ENCODE peak calls at places on chromosomes 3 and 15, in four cellular contexts. P is GM10248; Y is stimulated activated naive CD8-positive, alpha-beta T cell treated with anti-CD3 and anti-CD28 coated beads, Interleukin-15, amount 100 ng/mL, for 72 hours; O is breast epithelium. K is an unnamed sample.
A peak's percentile ranks its signal among the peaks of the same experiment; 100 is the strongest.

GRCh38 chr3:53842436-53843194 is 3.6 kb downstream of the CHDH start:
- DNase-seq in P (no peak), Y (no peak), O (peak; percentile 85), K (peak; percentile 84)

GRCh38 chr3:140053011-140053702 is 118.2 kb downstream of the CLSTN2 start:
- DNase-seq in P (no peak), Y (no peak), O (no peak), K (no peak)

GRCh38 chr3:171115667-171116066 is 89.1 kb upstream of the SLC2A2 start:
- DNase-seq in P (no peak), Y (no peak), O (no peak), K (no peak)

GRCh38 chr15:70584838-70585706 is 178.3 kb downstream of the UACA start:
- DNase-seq in P (no peak), Y (peak; percentile 41), O (no peak), K (no peak)

GRCh38 chr15:68789041-68789920 is 31.4 kb downstream of the ANP32A start:
- DNase-seq in P (no peak), Y (no peak), O (peak; percentile 59), K (no peak)

GRCh38 chr15:26679927-26680326 is 92.9 kb downstream of the GABRB3 start:
- DNase-seq in P (no peak), Y (no peak), O (no peak), K (no peak)

GRCh38 chr3:171679011-171679492 is 131.2 kb downstream of the PLD1 start:
- DNase-seq in P (no peak), Y (no peak), O (no peak), K (no peak)

GRCh38 chr3:159762981-159763465 is 225.6 kb upstream of the IL12A start:
- DNase-seq in P (peak; percentile 46), Y (no peak), O (no peak), K (peak; percentile 56)

GRCh38 chr3:33054100-33055097 is 42.5 kb downstream of the GLB1 start:
- DNase-seq in P (no peak), Y (no peak), O (no peak), K (no peak)

GRCh38 chr3:55622116-55622515 is 135.0 kb upstream of the WNT5A start:
- DNase-seq in P (no peak), Y (no peak), O (no peak), K (no peak)

GRCh38 chr3:10521772-10522441 is 16.5 kb upstream of the ATP2B2 start:
- DNase-seq in P (no peak), Y (no peak), O (no peak), K (peak; percentile 1)

GRCh38 chr3:185959609-185960517 is 22.0 kb upstream of the TRA2B start:
- DNase-seq in P (no peak), Y (no peak), O (no peak), K (no peak)

GRCh38 chr15:33699691-33700447 is 268.4 kb upstream of the CHRM5 start:
- DNase-seq in P (no peak), Y (no peak), O (no peak), K (no peak)

GRCh38 chr3:174253221-174253620 is 605.9 kb upstream of the NAALADL2 start:
- DNase-seq in P (no peak), Y (no peak), O (no peak), K (no peak)

GRCh38 chr15:28960979-28961378 is 75.2 kb downstream of the APBA2 start:
- DNase-seq in P (no peak), Y (no peak), O (no peak), K (no peak)

GRCh38 chr3:14224895-14225294 is 46.3 kb downstream of the LSM3 start:
- DNase-seq in P (no peak), Y (no peak), O (no peak), K (no peak)

GRCh38 chr3:196842567-196843434 is 24.9 kb upstream of the SENP5 start:
- DNase-seq in P (no peak), Y (no peak), O (no peak), K (no peak)

GRCh38 chr15:40082195-40082868 is 26.3 kb downstream of the BMF start:
- DNase-seq in P (no peak), Y (no peak), O (no peak), K (no peak)

GRCh38 chr15:28931828-28932227 is 46.1 kb downstream of the APBA2 start:
- DNase-seq in P (no peak), Y (no peak), O (no peak), K (peak; percentile 13)

GRCh38 chr3:62987721-62988120 is 112.5 kb upstream of the CADPS start:
- DNase-seq in P (no peak), Y (no peak), O (no peak), K (no peak)